ENCODE peak calls at places on chromosomes 1 and 21, in six cellular contexts. U, Z, W, N, C and Q are unnamed samples. For H3K4me1, the result is how much of the 10 kb centered on the place peaks cover.

GRCh38 chr1:187306671-187307415 is 478.1 kb downstream of the PLA2G4A start:
- DNase-seq in U (no peak), W (no peak), C (no peak), Z (no peak), N (no peak), Q (peak)

GRCh38 chr1:43222876-43223275 is 46.9 kb upstream of the TMEM125 start:
- DNase-seq in Z (no peak), W (no peak), N (no peak), U (no peak), C (no peak), Q (no peak)

GRCh38 chr1:158289722-158290570 is at the start of gene CD1C:
- DNase-seq in U (no peak), W (no peak), C (no peak), Z (no peak), N (no peak), Q (no peak)

GRCh38 chr1:159279754-159280153 is 22.4 kb upstream of the FCER1A start:
- DNase-seq in W (no peak), N (no peak), Z (no peak), C (no peak), U (no peak), Q (no peak)

GRCh38 chr1:221246067-221246466 is 366.8 kb downstream of the HLX start:
- DNase-seq in C (no peak), W (no peak), N (no peak), Z (no peak), U (no peak), Q (no peak)

GRCh38 chr1:84370831-84371394 is 27.4 kb upstream of the DNASE2B start:
- DNase-seq in Z (no peak), U (no peak), C (no peak), N (no peak), W (no peak), Q (no peak)

GRCh38 chr1:65572701-65573421 is 152.4 kb downstream of the LEPR start:
- DNase-seq in N (no peak), C (no peak), Z (no peak), U (no peak), W (no peak), Q (no peak)

GRCh38 chr21:44867999-44868700 is 5.3 kb downstream of the PTTG1IP start:
- DNase-seq in W (no peak), U (no peak), N (no peak), C (no peak), Z (no peak), Q (no peak)

GRCh38 chr1:29800522-29800956 is 564.2 kb downstream of the PTPRU start:
- DNase-seq in U (no peak), C (no peak), Z (no peak), W (no peak), N (no peak), Q (no peak)

GRCh38 chr21:28961927-28962326 is 30.8 kb downstream of the LTN1 start:
- DNase-seq in Z (no peak), N (no peak), U (no peak), C (no peak), W (no peak), Q (peak)

GRCh38 chr21:34082769-34083168 is 9.4 kb downstream of the MRPS6 start:
- DNase-seq in C (no peak), N (no peak), W (no peak), Z (no peak), U (no peak), Q (no peak)

GRCh38 chr1:180951881-180952656 is 39.4 kb downstream of the KIAA1614 start:
- DNase-seq in Z (no peak), N (no peak), C (no peak), W (no peak), U (no peak), Q (no peak)

GRCh38 chr1:119542492-119542946 is 35.5 kb downstream of the HSD3B1 start:
- DNase-seq in Z (no peak), N (no peak), W (no peak), C (no peak), U (no peak), Q (peak)

GRCh38 chr1:107326823-107327445 is 186.1 kb downstream of the NTNG1 start:
- DNase-seq in U (no peak), Z (no peak), W (no peak), C (no peak), N (no peak), Q (no peak)

GRCh38 chr1:76080552-76081093 is 6.1 kb downstream of the ST6GALNAC3 start:
- DNase-seq in C (no peak), N (no peak), W (no peak), Z (no peak), U (no peak), Q (no peak)

GRCh38 chr1:170445096-170445495 is 86.9 kb upstream of the GORAB start:
- DNase-seq in N (no peak), C (no peak), Z (no peak), U (no peak), W (no peak), Q (no peak)

GRCh38 chr1:171794085-171794484 is 12.6 kb downstream of the METTL13 start:
- DNase-seq in Z (no peak), C (no peak), N (no peak), U (no peak), W (no peak), Q (no peak)

GRCh38 chr1:158101944-158102343 is 78.8 kb upstream of the CD1D start:
- DNase-seq in C (no peak), N (no peak), U (no peak), W (no peak), Z (no peak), Q (no peak)

GRCh38 chr1:77725706-77726105 is 33.9 kb downstream of the USP33 start:
- DNase-seq in U (no peak), Z (no peak), W (no peak), N (no peak), C (no peak), Q (no peak)

GRCh38 chr1:63122051-63122450 is 200.3 kb upstream of the FOXD3 start:
- DNase-seq in U (no peak), N (no peak), C (no peak), W (no peak), Z (no peak), Q (no peak)

GRCh38 chr1:72018562-72018961 is 263.8 kb downstream of the NEGR1 start:
- DNase-seq in N (no peak), C (no peak), W (no peak), U (no peak), Z (no peak), Q (no peak)

GRCh38 chr1:229440821-229441537 is 7.1 kb upstream of the ACTA1 start:
- DNase-seq in N (no peak), C (no peak), W (no peak), Z (no peak), U (no peak), Q (no peak)

GRCh38 chr1:170586321-170586855 is 54.4 kb downstream of the GORAB start:
- DNase-seq in N (no peak), W (peak), C (no peak), U (no peak), Z (no peak), Q (no peak)

GRCh38 chr1:218775476-218776170 is 398.1 kb upstream of the LYPLAL1 start:
- DNase-seq in W (no peak), C (no peak), N (no peak), Z (no peak), U (no peak), Q (no peak)

GRCh38 chr1:212488436-212489283 is 55.9 kb downstream of the NENF start:
- DNase-seq in U (peak), C (no peak), Z (peak), W (no peak), N (peak), Q (no peak)

GRCh38 chr21:14120091-14120734 is 90.5 kb downstream of the LIPI start:
- DNase-seq in U (peak), C (peak), Z (peak), N (peak), W (no peak), Q (no peak)

GRCh38 chr21:31915566-31915965 is 42.7 kb downstream of the HUNK start:
- DNase-seq in W (no peak), N (no peak), U (no peak), C (no peak), Z (no peak), Q (no peak)

GRCh38 chr1:244330318-244330625 is 121.4 kb downstream of the ADSS2 start:
- DNase-seq in U (no peak), N (no peak), W (no peak), C (no peak), Z (no peak), Q (no peak)

GRCh38 chr1:115648717-115649691 is 7.2 kb downstream of the VANGL1 start:
- DNase-seq in U (no peak), C (no peak), Z (no peak), N (no peak), W (no peak), Q (no peak)

GRCh38 chr21:37087188-37087587 is 14.1 kb downstream of the TTC3 start:
- DNase-seq in W (no peak), Z (no peak), N (no peak), C (no peak), U (no peak), Q (no peak)

GRCh38 chr1:163069142-163069541 is at the start of gene RGS4:
- DNase-seq in W (peak), C (peak), U (no peak), Z (peak), N (peak), Q (peak)

GRCh38 chr1:186819140-186819539 is 9.6 kb upstream of the PLA2G4A start:
- DNase-seq in Z (no peak), U (no peak), N (no peak), C (no peak), W (no peak), Q (no peak)

GRCh38 chr1:244112646-244113045 is 61.6 kb downstream of the ZBTB18 start:
- DNase-seq in W (no peak), C (no peak), U (no peak), Z (no peak), N (no peak), Q (no peak)

GRCh38 chr1:110390692-110391232 is at the start of gene SLC16A4:
- DNase-seq in U (no peak), N (no peak), Z (no peak), W (no peak), C (no peak), Q (no peak)

GRCh38 chr1:173190101-173190895 is 16.8 kb downstream of the TNFSF4 start:
- DNase-seq in W (peak), N (peak), U (peak), C (no peak), Z (peak), Q (peak)

GRCh38 chr1:33434363-33434750 is 3.5 kb upstream of the PHC2 start:
- DNase-seq in U (no peak), N (no peak), C (no peak), W (no peak), Z (no peak), Q (no peak)
- H3K4me1 ChIP-seq in U (under half), N (under half), C (under half), W (under half), Z (under half), Q (under half)

GRCh38 chr1:26168410-26169167 is at the start of gene C1orf232:
- DNase-seq in U (peak), C (no peak), Z (no peak), W (peak), N (no peak), Q (no peak)

GRCh38 chr1:26171084-26172072 is at the start of gene ZNF593OS:
- DNase-seq in N (no peak), U (peak), W (peak), C (no peak), Z (no peak), Q (no peak)

GRCh38 chr1:26170472-26170821 is 739 bp downstream of the ZNF593 start:
- DNase-seq in N (no peak), W (no peak), Z (no peak), C (no peak), U (peak), Q (no peak)

GRCh38 chr1:26169669-26170471 is at the start of gene ZNF593:
- DNase-seq in Z (peak), N (peak), U (peak), C (peak), W (peak), Q (peak)

GRCh38 chr1:26169201-26169600 is 438 bp upstream of the C1orf232 start:
- DNase-seq in N (no peak), Z (no peak), U (no peak), W (no peak), C (no peak), Q (no peak)
- H3K4me3 ChIP-seq in N (peak), Z (peak), U (peak), W (peak), C (no peak), Q (peak)

GRCh38 chr1:235069577-235070563 is 58.8 kb downstream of the TOMM20 start:
- DNase-seq in C (no peak), N (peak), W (peak), U (peak), Z (peak), Q (peak)
- H3K4me1 ChIP-seq in C (under half), N (under half), W (under half), U (half or more), Z (under half), Q (under half)

DNA sequence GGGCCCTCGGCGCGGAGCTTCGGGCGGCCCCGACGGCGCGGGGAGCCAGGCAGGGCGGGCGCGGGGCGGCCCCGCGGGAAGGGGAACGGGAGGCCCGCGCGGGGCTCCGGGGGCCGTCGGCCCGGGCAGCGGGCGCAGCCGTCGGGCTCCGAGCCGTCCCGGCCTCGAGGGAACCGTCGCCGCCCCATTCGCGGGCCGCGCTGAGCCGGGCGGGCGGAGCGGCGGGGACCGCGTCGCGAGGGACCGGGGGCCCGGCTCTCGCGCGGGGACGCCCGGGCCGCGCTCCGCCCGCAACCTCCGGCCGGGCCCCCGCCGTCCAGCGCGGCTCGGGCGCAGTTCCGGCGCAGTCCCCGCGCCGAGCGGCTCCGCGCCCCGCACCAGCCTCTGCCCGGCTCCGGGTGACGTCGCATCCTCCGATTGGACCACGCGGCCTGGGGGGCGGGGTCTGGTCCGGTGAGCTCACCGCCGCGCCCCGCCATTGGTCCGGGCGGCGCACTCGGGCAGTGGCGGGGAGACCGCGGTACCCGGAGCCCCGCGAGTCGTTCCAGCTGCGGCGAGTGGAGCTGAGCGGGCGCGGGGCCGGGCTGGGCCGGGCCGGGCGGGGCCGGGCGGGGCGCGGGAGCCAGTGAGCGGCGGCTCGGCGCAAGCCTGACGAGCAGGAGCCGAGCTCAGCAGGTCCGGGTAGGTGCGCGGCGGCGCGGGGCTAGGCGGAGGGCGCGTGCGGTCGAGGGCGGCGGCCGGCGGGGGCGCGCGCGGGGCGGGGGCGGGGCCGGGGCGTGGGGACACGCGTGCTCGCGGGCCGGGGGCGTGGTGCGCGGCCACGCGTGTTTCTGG is 66.7 kb upstream of the VAMP3 start:
- DNase-seq in N (peak), C (peak), U (peak), W (peak), Z (peak), Q (peak)
- H3K4me3 ChIP-seq in N (no peak), C (peak), U (peak), W (peak), Z (peak), Q (peak)

GRCh38 chr1:25548601-25549000 is 5.2 kb downstream of the LDLRAP1 start:
- DNase-seq in U (no peak), N (no peak), W (no peak), C (no peak), Z (no peak), Q (no peak)

GRCh38 chr1:25544243-25544764 is 898 bp downstream of the LDLRAP1 start:
- DNase-seq in N (no peak), C (no peak), Z (no peak), U (peak), W (no peak), Q (peak)

GRCh38 chr1:25545767-25546166 is 2.4 kb downstream of the LDLRAP1 start:
- DNase-seq in W (no peak), U (no peak), C (no peak), Z (no peak), N (no peak), Q (no peak)

GRCh38 chr1:25544819-25545218 is 1.4 kb downstream of the LDLRAP1 start:
- DNase-seq in N (peak), U (peak), C (no peak), W (peak), Z (peak), Q (peak)

DNA sequence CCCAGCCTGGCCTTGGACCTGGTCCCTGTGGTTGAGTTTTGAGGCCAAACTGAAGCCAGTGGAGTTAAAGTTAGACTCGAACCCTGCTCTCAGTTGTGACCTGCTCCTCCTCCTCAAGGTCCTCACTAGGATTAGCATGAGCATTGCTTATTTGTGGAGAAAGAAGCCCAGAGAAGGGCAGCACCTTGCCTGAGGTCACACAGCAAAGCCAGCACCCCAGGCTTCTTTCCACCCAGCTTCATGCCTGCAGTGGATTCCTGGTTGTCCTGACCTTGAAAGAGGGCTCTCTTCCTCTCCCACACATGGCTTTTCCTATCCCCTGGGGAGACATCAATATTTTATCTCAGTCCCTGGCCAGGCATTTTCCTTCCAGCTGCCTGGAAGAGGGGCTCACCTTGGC is 2.8 kb downstream of the LDLRAP1 start:
- DNase-seq in C (no peak), N (no peak), U (no peak), Z (no peak), W (no peak), Q (no peak)
- H3K4me1 ChIP-seq in C (under half), N (under half), U (half or more), Z (under half), W (under half), Q (under half)

GRCh38 chr1:225834417-225835329 is 24.7 kb downstream of the EPHX1 start:
- DNase-seq in C (no peak), U (no peak), N (no peak), W (peak), Z (no peak), Q (peak)
- H3K4me3 ChIP-seq in C (no peak), U (no peak), N (no peak), W (no peak), Z (no peak), Q (no peak)

DNA sequence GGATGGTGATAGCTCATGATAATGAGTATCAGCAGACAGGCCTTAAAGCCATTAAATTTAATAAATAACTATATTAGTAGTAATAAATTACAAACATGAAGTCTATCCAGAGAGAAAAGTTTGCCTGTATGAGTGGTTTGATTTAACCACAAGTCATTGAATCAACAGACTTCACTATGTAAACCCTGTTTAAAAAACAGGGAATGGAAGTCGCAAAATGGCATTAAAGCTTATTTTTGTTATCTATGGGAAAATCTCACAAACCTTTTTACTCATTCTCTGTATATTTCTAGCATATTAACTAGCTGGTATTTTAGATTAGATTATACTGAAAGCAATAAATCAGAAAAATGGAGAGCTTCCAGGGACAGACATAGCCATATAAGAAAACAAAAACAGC is 45.3 kb downstream of the SASS6 start:
- DNase-seq in C (no peak), W (no peak), Z (no peak), U (no peak), N (no peak), Q (no peak)
- H3K4me1 ChIP-seq in C (under half), W (under half), Z (under half), U (under half), N (under half), Q (under half)

GRCh38 chr1:54486864-54487263 is 61.2 kb upstream of the ACOT11 start:
- DNase-seq in W (no peak), Z (peak), N (peak), U (no peak), C (no peak), Q (no peak)
- H3K4me3 ChIP-seq in W (no peak), Z (no peak), N (no peak), U (no peak), C (no peak), Q (no peak)

GRCh38 chr1:67855944-67856343 is 22.7 kb upstream of the GNG12 start:
- DNase-seq in Z (no peak), N (no peak), U (no peak), C (no peak), W (no peak), Q (no peak)

GRCh38 chr1:67856921-67857320 is 23.7 kb upstream of the GNG12 start:
- DNase-seq in W (no peak), Z (no peak), U (no peak), C (no peak), N (no peak), Q (no peak)

GRCh38 chr1:67853704-67854103 is 20.4 kb upstream of the GNG12 start:
- DNase-seq in W (peak), U (peak), N (peak), Z (peak), C (peak), Q (no peak)

GRCh38 chr1:67851800-67852199 is 18.5 kb upstream of the GNG12 start:
- DNase-seq in W (no peak), U (no peak), C (no peak), N (no peak), Z (no peak), Q (no peak)

DNA sequence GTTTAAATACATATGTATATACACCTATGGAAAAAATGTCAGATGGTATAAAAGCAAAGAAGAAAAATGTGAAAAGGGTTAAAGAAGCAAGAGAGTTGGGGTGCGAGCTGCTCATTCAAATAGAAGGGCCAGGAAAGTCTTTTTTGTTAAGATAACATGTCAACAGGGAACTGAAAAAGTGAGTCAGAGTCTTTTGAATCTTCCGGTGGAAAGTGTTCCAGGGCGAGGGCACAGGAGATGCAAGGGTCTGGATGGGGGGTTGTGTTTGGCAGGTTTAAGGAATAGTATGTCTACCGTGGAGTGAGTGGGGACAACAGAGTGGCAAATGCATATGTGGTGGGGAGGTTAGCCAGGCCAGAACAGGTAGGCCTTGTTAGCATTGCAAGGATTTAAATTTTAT is 22.2 kb upstream of the GNG12 start:
- DNase-seq in N (no peak), C (no peak), U (no peak), W (no peak), Z (no peak), Q (no peak)
- H3K4me1 ChIP-seq in N (under half), C (under half), U (under half), W (under half), Z (under half), Q (under half)

GRCh38 chr1:203286161-203286984 is 18.9 kb upstream of the BTG2 start:
- DNase-seq in W (no peak), U (peak), C (no peak), N (peak), Z (peak), Q (no peak)
- H3K4me3 ChIP-seq in W (no peak), U (no peak), C (no peak), N (no peak), Z (no peak), Q (no peak)